ENCODE peak calls at places on chromosome 11, in nine cellular contexts. One of them, this sample, is unnamed. For H3K9me3, the result is how much of the 10 kb centered on the place peaks cover.

GRCh38 chr11:126408901-126409670 is 53.6 kb downstream of the ST3GAL4 start:
- DNase-seq in AG04450: no peak
- DNase-seq in sigmoid colon: no peak
- DNase-seq in tibial nerve: no peak
- DNase-seq in effector memory CD4-positive, alpha-beta T cell: no peak
- DNase-seq in psoas muscle: peak
- DNase-seq in CD4-positive, alpha-beta T cell: no peak
- DNase-seq in endodermal cell: no peak
- DNase-seq in colonic mucosa: no peak
- DNase-seq in this sample: peak

GRCh38 chr11:20161923-20162322 is 1.6 kb upstream of the DBX1 start:
- DNase-seq in psoas muscle: no peak
- DNase-seq in sigmoid colon: no peak
- DNase-seq in CD4-positive, alpha-beta T cell: no peak
- DNase-seq in AG04450: no peak
- DNase-seq in colonic mucosa: no peak
- DNase-seq in tibial nerve: no peak
- DNase-seq in effector memory CD4-positive, alpha-beta T cell: no peak
- DNase-seq in endodermal cell: peak
- DNase-seq in this sample: no peak

GRCh38 chr11:65555693-65556231 is 2.4 kb downstream of the LTBP3 start:
- DNase-seq in endodermal cell: no peak
- DNase-seq in psoas muscle: peak
- DNase-seq in sigmoid colon: peak
- DNase-seq in AG04450: peak
- DNase-seq in colonic mucosa: peak
- DNase-seq in effector memory CD4-positive, alpha-beta T cell: no peak
- DNase-seq in CD4-positive, alpha-beta T cell: no peak
- DNase-seq in tibial nerve: no peak
- DNase-seq in this sample: peak

GRCh38 chr11:14359573-14360031 is 619 bp upstream of the RRAS2 start:
- DNase-seq in sigmoid colon: no peak
- DNase-seq in psoas muscle: no peak
- DNase-seq in AG04450: no peak
- DNase-seq in colonic mucosa: no peak
- DNase-seq in effector memory CD4-positive, alpha-beta T cell: no peak
- DNase-seq in endodermal cell: no peak
- DNase-seq in CD4-positive, alpha-beta T cell: no peak
- DNase-seq in tibial nerve: no peak
- DNase-seq in this sample: no peak

GRCh38 chr11:73950869-73951710 is at the start of gene DNAJB13:
- DNase-seq in AG04450: no peak
- DNase-seq in endodermal cell: peak
- DNase-seq in tibial nerve: no peak
- DNase-seq in colonic mucosa: no peak
- DNase-seq in psoas muscle: no peak
- DNase-seq in sigmoid colon: peak
- DNase-seq in CD4-positive, alpha-beta T cell: no peak
- DNase-seq in effector memory CD4-positive, alpha-beta T cell: no peak
- DNase-seq in this sample: no peak

GRCh38 chr11:73393479-73394415 is 17.5 kb downstream of the RELT start:
- DNase-seq in psoas muscle: peak
- DNase-seq in AG04450: peak
- DNase-seq in colonic mucosa: peak
- DNase-seq in CD4-positive, alpha-beta T cell: peak
- DNase-seq in endodermal cell: peak
- DNase-seq in tibial nerve: peak
- DNase-seq in sigmoid colon: peak
- DNase-seq in effector memory CD4-positive, alpha-beta T cell: peak
- DNase-seq in this sample: peak

GRCh38 chr11:17790453-17790852 is 55.9 kb downstream of the KCNC1 start:
- DNase-seq in CD4-positive, alpha-beta T cell: no peak
- DNase-seq in AG04450: peak
- DNase-seq in tibial nerve: no peak
- DNase-seq in endodermal cell: no peak
- DNase-seq in effector memory CD4-positive, alpha-beta T cell: no peak
- DNase-seq in psoas muscle: no peak
- DNase-seq in colonic mucosa: no peak
- DNase-seq in sigmoid colon: no peak
- DNase-seq in this sample: no peak

GRCh38 chr11:34274712-34275398 is 83.0 kb downstream of the ABTB2 start:
- DNase-seq in tibial nerve: peak
- DNase-seq in CD4-positive, alpha-beta T cell: no peak
- DNase-seq in effector memory CD4-positive, alpha-beta T cell: no peak
- DNase-seq in psoas muscle: peak
- DNase-seq in colonic mucosa: peak
- DNase-seq in AG04450: peak
- DNase-seq in sigmoid colon: peak
- DNase-seq in endodermal cell: no peak
- DNase-seq in this sample: peak

GRCh38 chr11:34266090-34266912 is 91.5 kb downstream of the ABTB2 start:
- DNase-seq in colonic mucosa: no peak
- DNase-seq in AG04450: peak
- DNase-seq in effector memory CD4-positive, alpha-beta T cell: no peak
- DNase-seq in sigmoid colon: peak
- DNase-seq in tibial nerve: peak
- DNase-seq in psoas muscle: no peak
- DNase-seq in CD4-positive, alpha-beta T cell: no peak
- DNase-seq in endodermal cell: no peak
- DNase-seq in this sample: peak

GRCh38 chr11:61955416-61956135 is 5.4 kb downstream of the BEST1 start:
- DNase-seq in effector memory CD4-positive, alpha-beta T cell: no peak
- DNase-seq in CD4-positive, alpha-beta T cell: peak
- DNase-seq in colonic mucosa: peak
- DNase-seq in sigmoid colon: no peak
- DNase-seq in psoas muscle: peak
- DNase-seq in AG04450: no peak
- DNase-seq in tibial nerve: no peak
- DNase-seq in endodermal cell: peak
- DNase-seq in this sample: peak

GRCh38 chr11:71248251-71248570 is 4.2 kb downstream of the SHANK2 start:
- DNase-seq in psoas muscle: no peak
- DNase-seq in sigmoid colon: peak
- DNase-seq in CD4-positive, alpha-beta T cell: no peak
- DNase-seq in AG04450: no peak
- DNase-seq in tibial nerve: no peak
- DNase-seq in colonic mucosa: no peak
- DNase-seq in endodermal cell: no peak
- DNase-seq in effector memory CD4-positive, alpha-beta T cell: no peak
- DNase-seq in this sample: no peak

GRCh38 chr11:9951714-9952275 is 287.9 kb downstream of the SWAP70 start:
- DNase-seq in endodermal cell: no peak
- DNase-seq in CD4-positive, alpha-beta T cell: no peak
- DNase-seq in AG04450: no peak
- DNase-seq in tibial nerve: peak
- DNase-seq in psoas muscle: peak
- DNase-seq in sigmoid colon: no peak
- DNase-seq in effector memory CD4-positive, alpha-beta T cell: no peak
- DNase-seq in colonic mucosa: no peak
- DNase-seq in this sample: peak

GRCh38 chr11:47720651-47721050 is 5.5 kb upstream of the AGBL2 start:
- DNase-seq in colonic mucosa: no peak
- DNase-seq in effector memory CD4-positive, alpha-beta T cell: no peak
- DNase-seq in endodermal cell: no peak
- DNase-seq in sigmoid colon: no peak
- DNase-seq in psoas muscle: no peak
- DNase-seq in tibial nerve: no peak
- DNase-seq in AG04450: no peak
- DNase-seq in CD4-positive, alpha-beta T cell: no peak
- DNase-seq in this sample: no peak

GRCh38 chr11:7511405-7511804 is 2.4 kb upstream of the PPFIBP2 start:
- DNase-seq in AG04450: no peak
- DNase-seq in colonic mucosa: peak
- DNase-seq in CD4-positive, alpha-beta T cell: no peak
- DNase-seq in tibial nerve: peak
- DNase-seq in endodermal cell: no peak
- DNase-seq in effector memory CD4-positive, alpha-beta T cell: no peak
- DNase-seq in psoas muscle: peak
- DNase-seq in sigmoid colon: peak
- DNase-seq in this sample: peak

GRCh38 chr11:44877908-44878459 is 72.7 kb downstream of the TP53I11 start:
- DNase-seq in sigmoid colon: no peak
- DNase-seq in AG04450: no peak
- DNase-seq in psoas muscle: no peak
- DNase-seq in effector memory CD4-positive, alpha-beta T cell: no peak
- DNase-seq in endodermal cell: peak
- DNase-seq in colonic mucosa: no peak
- DNase-seq in CD4-positive, alpha-beta T cell: no peak
- DNase-seq in tibial nerve: no peak
- DNase-seq in this sample: peak

GRCh38 chr11:103078710-103079109 is 13.2 kb downstream of the DCUN1D5 start:
- DNase-seq in endodermal cell: no peak
- DNase-seq in sigmoid colon: no peak
- DNase-seq in tibial nerve: no peak
- DNase-seq in psoas muscle: no peak
- DNase-seq in effector memory CD4-positive, alpha-beta T cell: no peak
- DNase-seq in AG04450: no peak
- DNase-seq in CD4-positive, alpha-beta T cell: no peak
- DNase-seq in colonic mucosa: no peak
- DNase-seq in this sample: no peak

GRCh38 chr11:130785376-130786110 is 130.7 kb downstream of the SNX19 start:
- DNase-seq in psoas muscle: no peak
- DNase-seq in endodermal cell: no peak
- DNase-seq in sigmoid colon: no peak
- DNase-seq in colonic mucosa: no peak
- DNase-seq in AG04450: peak
- DNase-seq in CD4-positive, alpha-beta T cell: no peak
- DNase-seq in effector memory CD4-positive, alpha-beta T cell: no peak
- DNase-seq in tibial nerve: no peak
- DNase-seq in this sample: no peak

GRCh38 chr11:16902979-16903378 is 111.2 kb downstream of the PLEKHA7 start:
- DNase-seq in CD4-positive, alpha-beta T cell: no peak
- DNase-seq in effector memory CD4-positive, alpha-beta T cell: no peak
- DNase-seq in tibial nerve: no peak
- DNase-seq in sigmoid colon: no peak
- DNase-seq in endodermal cell: no peak
- DNase-seq in AG04450: no peak
- DNase-seq in psoas muscle: no peak
- DNase-seq in colonic mucosa: no peak
- DNase-seq in this sample: no peak

GRCh38 chr11:11512090-11512489 is 109.7 kb downstream of the GALNT18 start:
- DNase-seq in tibial nerve: no peak
- DNase-seq in endodermal cell: no peak
- DNase-seq in sigmoid colon: no peak
- DNase-seq in colonic mucosa: no peak
- DNase-seq in CD4-positive, alpha-beta T cell: no peak
- DNase-seq in psoas muscle: peak
- DNase-seq in effector memory CD4-positive, alpha-beta T cell: no peak
- DNase-seq in AG04450: no peak
- DNase-seq in this sample: no peak

GRCh38 chr11:68117896-68118470 is 3.2 kb downstream of the CHKA start:
- DNase-seq in sigmoid colon: peak
- DNase-seq in CD4-positive, alpha-beta T cell: no peak
- DNase-seq in tibial nerve: no peak
- DNase-seq in AG04450: no peak
- DNase-seq in effector memory CD4-positive, alpha-beta T cell: no peak
- DNase-seq in endodermal cell: peak
- DNase-seq in colonic mucosa: no peak
- DNase-seq in psoas muscle: no peak
- DNase-seq in this sample: no peak

GRCh38 chr11:44381261-44381660 is 71.3 kb upstream of the ALX4 start:
- DNase-seq in psoas muscle: no peak
- DNase-seq in colonic mucosa: no peak
- DNase-seq in effector memory CD4-positive, alpha-beta T cell: no peak
- DNase-seq in tibial nerve: no peak
- DNase-seq in AG04450: no peak
- DNase-seq in sigmoid colon: no peak
- DNase-seq in CD4-positive, alpha-beta T cell: no peak
- DNase-seq in endodermal cell: no peak
- DNase-seq in this sample: no peak

GRCh38 chr11:10407749-10408472 is 47.2 kb upstream of the AMPD3 start:
- DNase-seq in colonic mucosa: no peak
- DNase-seq in effector memory CD4-positive, alpha-beta T cell: no peak
- DNase-seq in endodermal cell: no peak
- DNase-seq in psoas muscle: peak
- DNase-seq in AG04450: no peak
- DNase-seq in tibial nerve: no peak
- DNase-seq in CD4-positive, alpha-beta T cell: no peak
- DNase-seq in sigmoid colon: no peak
- DNase-seq in this sample: peak

GRCh38 chr11:49995559-49995958 is 13.2 kb upstream of the OR4C12 start:
- DNase-seq in colonic mucosa: peak
- DNase-seq in CD4-positive, alpha-beta T cell: no peak
- DNase-seq in psoas muscle: no peak
- DNase-seq in endodermal cell: peak
- DNase-seq in tibial nerve: peak
- DNase-seq in AG04450: no peak
- DNase-seq in sigmoid colon: no peak
- DNase-seq in effector memory CD4-positive, alpha-beta T cell: no peak
- DNase-seq in this sample: no peak
- H3K9me3 ChIP-seq in colonic mucosa: under half
- H3K9me3 ChIP-seq in CD4-positive, alpha-beta T cell: under half
- H3K9me3 ChIP-seq in psoas muscle: under half
- H3K9me3 ChIP-seq in endodermal cell: half or more
- H3K9me3 ChIP-seq in tibial nerve: under half
- H3K9me3 ChIP-seq in AG04450: under half
- H3K9me3 ChIP-seq in sigmoid colon: under half
- H3K9me3 ChIP-seq in effector memory CD4-positive, alpha-beta T cell: under half
- H3K9me3 ChIP-seq in this sample: under half

GRCh38 chr11:114606003-114606801 is 10.6 kb upstream of the NXPE4 start:
- DNase-seq in sigmoid colon: no peak
- DNase-seq in CD4-positive, alpha-beta T cell: no peak
- DNase-seq in colonic mucosa: no peak
- DNase-seq in tibial nerve: no peak
- DNase-seq in psoas muscle: no peak
- DNase-seq in AG04450: no peak
- DNase-seq in endodermal cell: peak
- DNase-seq in effector memory CD4-positive, alpha-beta T cell: no peak
- DNase-seq in this sample: no peak
- H3K9me3 ChIP-seq in sigmoid colon: under half
- H3K9me3 ChIP-seq in CD4-positive, alpha-beta T cell: under half
- H3K9me3 ChIP-seq in colonic mucosa: under half
- H3K9me3 ChIP-seq in tibial nerve: under half
- H3K9me3 ChIP-seq in psoas muscle: under half
- H3K9me3 ChIP-seq in AG04450: under half
- H3K9me3 ChIP-seq in endodermal cell: half or more
- H3K9me3 ChIP-seq in effector memory CD4-positive, alpha-beta T cell: under half
- H3K9me3 ChIP-seq in this sample: under half

GRCh38 chr11:133362921-133363320 is 169.4 kb downstream of the OPCML start:
- DNase-seq in CD4-positive, alpha-beta T cell: no peak
- DNase-seq in colonic mucosa: no peak
- DNase-seq in sigmoid colon: no peak
- DNase-seq in psoas muscle: no peak
- DNase-seq in endodermal cell: no peak
- DNase-seq in AG04450: no peak
- DNase-seq in tibial nerve: no peak
- DNase-seq in effector memory CD4-positive, alpha-beta T cell: no peak
- DNase-seq in this sample: no peak
- H3K9me3 ChIP-seq in CD4-positive, alpha-beta T cell: under half
- H3K9me3 ChIP-seq in colonic mucosa: under half
- H3K9me3 ChIP-seq in sigmoid colon: under half
- H3K9me3 ChIP-seq in psoas muscle: under half
- H3K9me3 ChIP-seq in endodermal cell: under half
- H3K9me3 ChIP-seq in AG04450: half or more
- H3K9me3 ChIP-seq in tibial nerve: under half
- H3K9me3 ChIP-seq in effector memory CD4-positive, alpha-beta T cell: under half
- H3K9me3 ChIP-seq in this sample: under half

DNA sequence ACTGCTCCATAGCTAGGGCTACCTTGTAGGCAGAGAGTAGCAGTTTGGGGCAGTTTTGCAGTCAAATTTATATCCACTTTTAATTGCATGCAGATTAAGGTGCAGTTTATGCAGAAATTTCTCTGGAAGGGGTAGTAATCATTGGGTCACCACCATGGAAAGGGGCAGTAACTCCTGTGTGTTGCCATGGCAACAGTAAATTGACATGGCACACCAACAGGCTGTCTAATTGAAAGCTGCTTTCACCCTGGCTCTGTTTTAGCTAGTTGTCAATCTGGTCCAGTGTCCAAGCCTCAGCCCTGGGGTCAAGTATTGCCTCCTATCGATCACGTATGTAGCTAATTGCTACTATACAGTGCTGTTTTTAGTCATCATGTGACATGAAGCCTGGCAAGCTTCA is 786.1 kb upstream of the CNTN5 start:
- DNase-seq in sigmoid colon: no peak
- DNase-seq in AG04450: no peak
- DNase-seq in psoas muscle: no peak
- DNase-seq in effector memory CD4-positive, alpha-beta T cell: no peak
- DNase-seq in endodermal cell: no peak
- DNase-seq in tibial nerve: no peak
- DNase-seq in colonic mucosa: no peak
- DNase-seq in CD4-positive, alpha-beta T cell: no peak
- DNase-seq in this sample: no peak
- H3K9me3 ChIP-seq in sigmoid colon: under half
- H3K9me3 ChIP-seq in AG04450: under half
- H3K9me3 ChIP-seq in psoas muscle: under half
- H3K9me3 ChIP-seq in effector memory CD4-positive, alpha-beta T cell: under half
- H3K9me3 ChIP-seq in endodermal cell: under half
- H3K9me3 ChIP-seq in tibial nerve: under half
- H3K9me3 ChIP-seq in colonic mucosa: under half
- H3K9me3 ChIP-seq in CD4-positive, alpha-beta T cell: under half
- H3K9me3 ChIP-seq in this sample: under half

This sample was measured in right cardiac atrium.